ENCODE peak calls at places on chromosome 11, in seven cellular contexts. P is fibroblast of pulmonary artery, H is upper lobe of right lung, F is GM20000, I is lower lobe of right lung, W is ascending aorta, T is AG10803. C is an unnamed sample.
A peak's percentile ranks its signal among the peaks of the same experiment; 100 is the strongest.

GRCh38 chr11:267491-267994 is 10.7 kb upstream of the NLRP6 start:
- DNase-seq in P (no peak), H (peak; percentile 85), F (peak; percentile 76), I (peak; percentile 86), W (no peak), T (peak; percentile 28), C (no peak)

GRCh38 chr11:96021901-96022650 is 98.2 kb upstream of the MTMR2 start:
- DNase-seq in P (no peak), H (no peak), F (no peak), I (no peak), W (no peak), T (no peak), C (no peak)

GRCh38 chr11:16350125-16350524 is 6.2 kb downstream of the SOX6 start:
- DNase-seq in P (no peak), H (no peak), F (no peak), I (no peak), W (no peak), T (no peak), C (no peak)

GRCh38 chr11:80074837-80075236 is 634.0 kb upstream of the TENM4 start:
- DNase-seq in P (no peak), H (no peak), F (no peak), I (no peak), W (no peak), T (no peak), C (no peak)

GRCh38 chr11:72581067-72581466 is 93.2 kb downstream of the PDE2A start:
- DNase-seq in P (no peak), H (peak; percentile 19), F (no peak), I (no peak), W (no peak), T (no peak), C (no peak)

GRCh38 chr11:65571940-65572339 is 398 bp upstream of the FAM89B start:
- DNase-seq in P (peak; percentile 57), H (no peak), F (no peak), I (no peak), W (no peak), T (no peak), C (peak; percentile 65)

GRCh38 chr11:17988465-17988864 is 24.4 kb downstream of the SERGEF start:
- DNase-seq in P (no peak), H (no peak), F (no peak), I (no peak), W (no peak), T (no peak), C (no peak)

GRCh38 chr11:128338806-128339205 is 248.6 kb downstream of the ETS1 start:
- DNase-seq in P (no peak), H (no peak), F (no peak), I (no peak), W (no peak), T (no peak), C (no peak)

GRCh38 chr11:107705027-107705426 is 6.8 kb downstream of the SLN start:
- DNase-seq in P (peak; percentile 86), H (no peak), F (no peak), I (no peak), W (no peak), T (peak; percentile 87), C (no peak)

GRCh38 chr11:30143098-30143705 is 87.6 kb upstream of the FSHB start:
- DNase-seq in P (peak; percentile 57), H (no peak), F (peak; percentile 30), I (no peak), W (no peak), T (peak; percentile 27), C (no peak)

GRCh38 chr11:16776716-16777115 is 38.3 kb downstream of the C11orf58 start:
- DNase-seq in P (no peak), H (peak; percentile 31), F (no peak), I (no peak), W (no peak), T (peak; percentile 76), C (no peak)

GRCh38 chr11:70183483-70184176 is 19.5 kb upstream of the FADD start:
- DNase-seq in P (no peak), H (no peak), F (no peak), I (no peak), W (peak; percentile 73), T (no peak), C (no peak)

GRCh38 chr11:115244758-115245157 is 259.5 kb downstream of the CADM1 start:
- DNase-seq in P (no peak), H (no peak), F (no peak), I (no peak), W (no peak), T (no peak), C (no peak)

GRCh38 chr11:12744831-12745502 is 70.7 kb downstream of the TEAD1 start:
- DNase-seq in P (no peak), H (no peak), F (no peak), I (no peak), W (no peak), T (no peak), C (no peak)

GRCh38 chr11:21933095-21933494 is 259.8 kb upstream of the ANO5 start:
- DNase-seq in P (no peak), H (no peak), F (peak; percentile 6), I (no peak), W (no peak), T (no peak), C (no peak)

GRCh38 chr11:34262601-34263081 is 95.2 kb downstream of the ABTB2 start:
- DNase-seq in P (no peak), H (no peak), F (no peak), I (no peak), W (no peak), T (peak; percentile 6), C (no peak)

GRCh38 chr11:78318321-78318720 is 99.3 kb downstream of the GAB2 start:
- DNase-seq in P (peak; percentile 26), H (no peak), F (no peak), I (no peak), W (no peak), T (no peak), C (no peak)

GRCh38 chr11:18730020-18730419 is 4.0 kb upstream of the IGSF22 start:
- DNase-seq in P (no peak), H (no peak), F (no peak), I (no peak), W (no peak), T (no peak), C (no peak)

GRCh38 chr11:33060271-33060670 is 20.9 kb downstream of the TCP11L1 start:
- DNase-seq in P (no peak), H (no peak), F (no peak), I (no peak), W (no peak), T (no peak), C (no peak)

GRCh38 chr11:87097582-87097981 is 59.8 kb downstream of the TMEM135 start:
- DNase-seq in P (peak; percentile 50), H (no peak), F (peak; percentile 32), I (no peak), W (no peak), T (peak; percentile 15), C (peak; percentile 68)

GRCh38 chr11:72069787-72070251 is 10.5 kb downstream of the NUMA1 start:
- DNase-seq in P (peak; percentile 81), H (peak; percentile 89), F (peak; percentile 29), I (peak; percentile 89), W (peak; percentile 95), T (peak; percentile 90), C (no peak)

GRCh38 chr11:77203901-77204755 is 76.1 kb downstream of the MYO7A start:
- DNase-seq in P (no peak), H (peak; percentile 41), F (no peak), I (no peak), W (peak; percentile 56), T (no peak), C (peak; percentile 9)

GRCh38 chr11:80943226-80943625 is 1502.4 kb upstream of the TENM4 start:
- DNase-seq in P (no peak), H (no peak), F (no peak), I (no peak), W (no peak), T (no peak), C (no peak)

GRCh38 chr11:124670732-124671131 is 2.8 kb downstream of the SIAE start:
- DNase-seq in P (peak; percentile 71), H (no peak), F (peak; percentile 15), I (no peak), W (no peak), T (peak; percentile 9), C (no peak)

GRCh38 chr11:31874631-31875191 is 63.6 kb upstream of the PAX6 start:
- DNase-seq in P (no peak), H (no peak), F (no peak), I (no peak), W (no peak), T (no peak), C (no peak)

GRCh38 chr11:31873115-31873514 is 62.0 kb upstream of the PAX6 start:
- DNase-seq in P (no peak), H (no peak), F (no peak), I (no peak), W (no peak), T (no peak), C (no peak)

GRCh38 chr11:31872074-31872440 is 60.9 kb upstream of the PAX6 start:
- DNase-seq in P (no peak), H (no peak), F (no peak), I (no peak), W (no peak), T (no peak), C (no peak)

GRCh38 chr11:31870609-31871309 is 59.6 kb upstream of the PAX6 start:
- DNase-seq in P (peak; percentile 58), H (no peak), F (peak; percentile 28), I (peak; percentile 47), W (no peak), T (peak; percentile 28), C (peak; percentile 87)

GRCh38 chr11:31871310-31872073 is 60.4 kb upstream of the PAX6 start:
- DNase-seq in P (no peak), H (no peak), F (no peak), I (no peak), W (no peak), T (no peak), C (no peak)
- TF ChIP-seq CTCF in P (no peak), H (no peak), F (no peak), I (no peak), W (no peak), T (no peak), C (no peak)

DNA sequence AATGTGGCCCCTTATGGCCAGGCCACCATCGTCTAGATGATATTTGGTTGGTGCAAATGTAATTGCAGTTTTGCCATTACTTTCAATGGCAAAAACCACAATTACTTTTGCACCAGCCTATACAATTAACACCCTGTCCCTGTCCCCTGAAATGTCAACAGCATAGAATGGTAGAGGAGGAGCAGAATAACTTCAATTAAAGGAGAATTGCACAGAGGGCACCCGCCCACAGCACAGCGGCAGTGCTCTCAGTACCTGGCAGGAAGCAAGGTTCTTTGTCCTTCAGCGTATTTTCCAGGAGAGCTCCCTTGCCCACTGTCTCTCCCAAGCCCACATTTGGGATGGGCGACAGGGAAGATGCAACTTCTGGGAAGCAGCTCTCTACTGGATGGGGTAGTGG is 115.3 kb downstream of the TRIM29 start:
- DNase-seq in P (no peak), H (no peak), F (no peak), I (no peak), W (no peak), T (no peak), C (no peak)
- TF ChIP-seq CTCF in P (no peak), H (no peak), F (no peak), I (no peak), W (no peak), T (no peak), C (no peak)

GRCh38 chr11:105078283-105078682 is 33.1 kb upstream of the CARD16 start:
- DNase-seq in P (no peak), H (no peak), F (no peak), I (no peak), W (no peak), T (no peak), C (no peak)

GRCh38 chr11:105081412-105082150 is 36.4 kb upstream of the CARD16 start:
- DNase-seq in P (no peak), H (no peak), F (no peak), I (no peak), W (no peak), T (no peak), C (no peak)
- TF ChIP-seq CTCF in P (no peak), H (no peak), F (no peak), I (no peak), W (no peak), T (no peak), C (no peak)

GRCh38 chr11:119995730-119996491 is 142.0 kb downstream of the TRIM29 start:
- DNase-seq in P (no peak), H (no peak), F (no peak), I (no peak), W (no peak), T (no peak), C (no peak)
- TF ChIP-seq CTCF in P (no peak), H (no peak), F (no peak), I (no peak), W (no peak), T (no peak), C (no peak)